ENCODE peak calls at places on chromosomes 13 and 19, in eight cellular contexts. X is GM23338, I is PC-3, T is neural progenitor cell, N is HFF-Myc, V is astrocyte of the cerebellum, R is pancreas, E is cardiac muscle cell. W is an unnamed sample.

GRCh38 chr13:97431365-97431764 is 2.6 kb upstream of the RAP2A start:
- DNase-seq in X (no peak), N (no peak), I (no peak), R (no peak), E (no peak), T (no peak), V (no peak), W (no peak)

GRCh38 chr19:54616840-54617560 is 13.3 kb upstream of the LILRB1 start:
- DNase-seq in R (no peak), T (no peak), I (no peak), N (no peak), E (no peak), X (no peak), V (no peak), W (no peak)

GRCh38 chr19:3642987-3643386 is 16.4 kb upstream of the CACTIN start:
- DNase-seq in I (no peak), R (no peak), E (no peak), N (no peak), X (peak), V (no peak), T (peak), W (no peak)

GRCh38 chr13:18959229-18959628 is 222.4 kb downstream of the TUBA3C start:
- DNase-seq in V (no peak), I (no peak), R (no peak), X (no peak), E (no peak), N (no peak), T (no peak), W (no peak)

GRCh38 chr13:94641432-94641941 is 39.8 kb downstream of the GPR180 start:
- DNase-seq in E (peak), R (no peak), T (no peak), I (peak), X (peak), V (peak), N (peak), W (peak)

GRCh38 chr19:48393559-48394330 is at the start of gene GRIN2D:
- DNase-seq in I (peak), X (peak), E (peak), T (peak), N (no peak), R (no peak), V (no peak), W (peak)

GRCh38 chr19:44718441-44719261 is 19.7 kb downstream of the CEACAM16 start:
- DNase-seq in N (peak), I (peak), X (peak), R (peak), T (peak), E (peak), V (no peak), W (no peak)

GRCh38 chr13:110129539-110130186 is 177.3 kb downstream of the COL4A1 start:
- DNase-seq in X (no peak), I (no peak), T (no peak), V (no peak), E (no peak), R (no peak), N (no peak), W (no peak)

GRCh38 chr13:42380420-42381164 is 108.6 kb downstream of the AKAP11 start:
- DNase-seq in X (no peak), N (no peak), I (no peak), E (no peak), V (no peak), R (no peak), T (no peak), W (no peak)

GRCh38 chr19:50820549-50821247 is 2.9 kb downstream of the KLK1 start:
- DNase-seq in R (peak), N (no peak), V (no peak), I (no peak), T (no peak), X (peak), E (no peak), W (no peak)

GRCh38 chr13:100230813-100231575 is 142.1 kb downstream of the PCCA start:
- DNase-seq in T (peak), V (no peak), I (no peak), E (no peak), R (no peak), N (no peak), X (no peak), W (no peak)

GRCh38 chr19:2998642-2999041 is 21.3 kb downstream of the TLE6 start:
- DNase-seq in X (no peak), R (no peak), T (no peak), V (no peak), I (no peak), N (no peak), E (no peak), W (no peak)

GRCh38 chr13:49904729-49905456 is 31.2 kb downstream of the SPRYD7 start:
- DNase-seq in X (no peak), V (no peak), I (no peak), N (no peak), R (no peak), E (no peak), T (no peak), W (no peak)

GRCh38 chr13:93771229-93771628 is 544.6 kb downstream of the GPC6 start:
- DNase-seq in E (no peak), V (peak), X (no peak), I (no peak), N (no peak), R (no peak), T (peak), W (no peak)

GRCh38 chr13:20401958-20402856 is 123.5 kb downstream of the CRYL1 start:
- DNase-seq in N (no peak), E (peak), R (no peak), I (peak), T (no peak), X (no peak), V (no peak), W (peak)

GRCh38 chr19:31351212-31352193 is 2.3 kb upstream of the TSHZ3 start:
- DNase-seq in V (no peak), E (peak), X (peak), N (no peak), T (peak), R (peak), I (peak), W (peak)

GRCh38 chr13:25281937-25282332 is 5.4 kb downstream of the MTMR6 start:
- DNase-seq in R (no peak), N (no peak), I (no peak), E (no peak), V (no peak), T (no peak), X (no peak), W (no peak)

GRCh38 chr13:26785845-26786630 is 25.5 kb upstream of the GPR12 start:
- DNase-seq in R (peak), X (peak), T (peak), I (no peak), V (no peak), N (peak), E (peak), W (no peak)

GRCh38 chr13:51262501-51263211 is 40.5 kb downstream of the FAM124A start:
- DNase-seq in T (peak), I (no peak), V (no peak), R (no peak), X (no peak), E (no peak), N (no peak), W (no peak)

GRCh38 chr13:50037788-50038187 is 22.5 kb downstream of the KCNRG start:
- DNase-seq in X (no peak), T (no peak), I (no peak), V (no peak), N (no peak), R (no peak), E (no peak), W (no peak)

GRCh38 chr19:45250832-45251451 is at the start of gene MARK4:
- DNase-seq in R (peak), X (peak), N (no peak), I (peak), V (no peak), T (peak), E (peak), W (peak)

GRCh38 chr13:31328549-31329229 is 128.9 kb downstream of the B3GLCT start:
- DNase-seq in I (peak), N (no peak), X (no peak), E (peak), V (no peak), R (no peak), T (no peak), W (no peak)

GRCh38 chr13:111156421-111156820 is 41.3 kb downstream of the ARHGEF7 start:
- DNase-seq in N (no peak), R (no peak), T (no peak), X (no peak), E (no peak), I (peak), V (no peak), W (no peak)

GRCh38 chr13:34913040-34913439 is 29.0 kb upstream of the NBEA start:
- DNase-seq in I (peak), E (peak), X (peak), R (no peak), V (no peak), N (no peak), T (peak), W (peak)

GRCh38 chr13:30312859-30313258 is 5.5 kb upstream of the KATNAL1 start:
- DNase-seq in V (peak), T (no peak), R (no peak), X (no peak), I (no peak), E (peak), N (no peak), W (no peak)

GRCh38 chr19:43476606-43477005 is 11.2 kb upstream of the LYPD3 start:
- DNase-seq in I (peak), N (peak), E (peak), T (no peak), V (peak), X (no peak), R (no peak), W (peak)

GRCh38 chr13:46369506-46370268 is 17.4 kb downstream of the RUBCNL start:
- DNase-seq in N (no peak), I (no peak), V (peak), T (no peak), X (no peak), R (no peak), E (peak), W (peak)

GRCh38 chr13:48448963-48449614 is 36.2 kb upstream of the LPAR6 start:
- DNase-seq in E (peak), I (peak), V (peak), X (no peak), N (no peak), T (no peak), R (no peak), W (peak)

GRCh38 chr13:94416454-94417080 is 62.9 kb downstream of the DCT start:
- DNase-seq in T (peak), V (no peak), E (peak), X (peak), R (no peak), I (peak), N (no peak), W (no peak)

GRCh38 chr13:80012281-80012680 is 328.6 kb downstream of the SPRY2 start:
- DNase-seq in E (peak), X (no peak), N (no peak), T (no peak), I (peak), V (no peak), R (no peak), W (no peak)

GRCh38 chr13:39565036-39565949 is 37.7 kb downstream of the LHFPL6 start:
- DNase-seq in T (peak), X (peak), I (peak), R (no peak), V (peak), E (peak), N (peak), W (peak)

GRCh38 chr13:63636231-63636993 is 2220.8 kb upstream of the PCDH20 start:
- DNase-seq in V (no peak), R (no peak), X (peak), E (no peak), I (peak), T (no peak), N (no peak), W (no peak)

GRCh38 chr13:99123101-99124045 is 77.3 kb upstream of the UBAC2 start:
- DNase-seq in I (no peak), V (no peak), T (no peak), E (peak), N (no peak), R (no peak), X (no peak), W (peak)

GRCh38 chr13:50071399-50071798 is 56.2 kb downstream of the KCNRG start:
- DNase-seq in V (no peak), I (no peak), R (no peak), T (no peak), X (no peak), E (no peak), N (no peak), W (no peak)

GRCh38 chr19:6047741-6048231 is 62.5 kb downstream of the RFX2 start:
- DNase-seq in X (peak), R (no peak), I (peak), N (no peak), V (no peak), T (peak), E (peak), W (peak)

GRCh38 chr19:16777811-16778210 is 51.4 kb upstream of the SIN3B start:
- DNase-seq in E (no peak), I (no peak), T (no peak), R (no peak), X (no peak), N (no peak), V (no peak), W (no peak)

GRCh38 chr19:16782719-16783118 is 46.5 kb upstream of the SIN3B start:
- DNase-seq in T (no peak), E (no peak), V (no peak), N (no peak), R (no peak), I (no peak), X (no peak), W (no peak)

GRCh38 chr19:16773939-16774338 is 54.3 kb downstream of the NWD1 start:
- DNase-seq in X (no peak), E (no peak), T (no peak), I (no peak), N (no peak), R (no peak), V (no peak), W (no peak)

GRCh38 chr19:16779539-16780163 is 49.5 kb upstream of the SIN3B start:
- DNase-seq in E (peak), N (no peak), V (no peak), R (no peak), T (no peak), I (no peak), X (no peak), W (no peak)

DNA sequence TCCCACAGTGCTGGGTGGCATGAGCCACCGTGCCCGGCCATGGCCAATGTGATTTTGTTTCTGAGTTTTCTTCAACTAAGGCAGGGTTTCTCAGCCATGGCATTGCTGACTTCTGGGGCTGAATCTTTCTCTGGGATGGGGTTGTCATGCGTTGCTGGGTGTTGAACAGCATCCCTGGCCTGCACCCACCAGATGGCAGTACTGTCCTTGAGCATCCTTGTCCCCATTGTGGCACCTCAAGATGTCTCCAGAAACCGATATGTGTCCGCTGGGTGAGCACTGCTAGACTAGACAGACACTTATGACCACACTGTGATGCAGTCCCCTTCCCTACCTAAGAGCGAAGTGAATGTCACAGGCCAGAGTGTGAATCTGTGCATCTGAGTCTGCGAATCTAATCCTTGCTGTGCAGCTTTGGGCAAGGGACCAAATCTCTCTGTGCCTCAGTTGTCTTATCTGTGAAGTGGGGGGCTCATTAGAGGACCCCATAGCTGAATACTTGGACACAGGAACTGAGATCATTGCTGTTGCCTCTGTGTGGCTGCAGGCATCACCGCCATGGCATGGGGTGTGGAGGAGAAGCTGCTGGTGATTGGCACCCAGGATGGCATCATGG is 50.3 kb upstream of the SIN3B start:
- DNase-seq in I (peak), X (peak), T (peak), N (peak), E (peak), V (peak), R (no peak), W (peak)
- TF ChIP-seq CTCF in I (peak), X (peak), T (peak), N (peak), E (peak), V (peak), R (no peak), W (peak)

GRCh38 chr19:17450264-17451075 is 2.0 kb upstream of the TMEM221 start:
- DNase-seq in T (no peak), X (no peak), I (peak), E (no peak), V (no peak), R (no peak), N (no peak), W (no peak)

GRCh38 chr19:17445526-17446165 is 2.8 kb downstream of the TMEM221 start:
- DNase-seq in X (no peak), E (no peak), T (no peak), V (no peak), N (no peak), I (no peak), R (no peak), W (no peak)

GRCh38 chr19:17447704-17448189 is 721 bp downstream of the TMEM221 start:
- DNase-seq in N (no peak), R (no peak), V (no peak), E (no peak), T (no peak), X (no peak), I (no peak), W (no peak)

GRCh38 chr19:17451820-17452219 is 3.4 kb upstream of the TMEM221 start:
- DNase-seq in T (no peak), X (no peak), V (no peak), R (no peak), N (no peak), E (no peak), I (no peak), W (no peak)

DNA sequence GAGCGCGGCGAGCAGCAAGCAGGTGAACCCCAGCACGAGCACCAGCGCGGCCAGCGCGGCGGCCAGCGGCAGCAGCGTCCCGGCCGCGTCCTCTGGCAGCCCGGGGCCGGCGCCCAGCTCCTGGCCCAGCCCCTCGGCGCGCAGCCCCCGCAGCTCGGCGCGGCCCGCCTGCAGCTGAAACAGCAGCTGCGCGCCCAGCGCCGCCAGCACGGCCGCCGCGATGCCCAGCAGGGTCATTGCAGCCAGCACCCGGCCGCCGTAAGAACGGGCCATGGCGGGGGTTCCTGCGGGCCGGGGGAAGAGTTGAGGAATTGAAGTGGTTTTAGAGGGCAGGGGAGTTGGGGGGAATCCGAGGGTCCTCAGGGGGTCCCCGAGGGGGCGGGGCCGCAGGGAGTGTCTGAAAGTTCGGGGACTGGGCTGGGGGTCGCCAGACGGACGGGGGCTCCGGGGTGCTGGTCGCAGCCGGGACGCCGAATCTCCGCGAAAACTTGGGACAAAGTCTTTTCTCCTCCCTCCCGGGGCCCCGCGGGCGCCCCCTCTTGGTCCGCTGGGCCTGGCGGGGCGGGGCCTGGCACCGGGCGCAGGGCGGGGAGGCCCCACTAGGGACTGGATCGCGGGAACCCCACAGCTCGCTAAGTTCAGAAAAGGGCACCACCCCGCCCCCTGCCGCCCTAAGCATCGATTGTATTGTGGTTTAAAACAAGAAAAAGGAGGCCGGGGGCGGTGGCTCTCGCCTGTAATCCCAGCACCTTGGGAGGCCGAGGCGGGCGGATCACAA is at the start of gene TMEM221:
- DNase-seq in E (peak), T (peak), R (peak), V (no peak), I (peak), X (peak), N (no peak), W (no peak)
- TF ChIP-seq CTCF in E (peak), T (peak), R (peak), V (peak), I (peak), X (peak), N (peak), W (peak)

DNA sequence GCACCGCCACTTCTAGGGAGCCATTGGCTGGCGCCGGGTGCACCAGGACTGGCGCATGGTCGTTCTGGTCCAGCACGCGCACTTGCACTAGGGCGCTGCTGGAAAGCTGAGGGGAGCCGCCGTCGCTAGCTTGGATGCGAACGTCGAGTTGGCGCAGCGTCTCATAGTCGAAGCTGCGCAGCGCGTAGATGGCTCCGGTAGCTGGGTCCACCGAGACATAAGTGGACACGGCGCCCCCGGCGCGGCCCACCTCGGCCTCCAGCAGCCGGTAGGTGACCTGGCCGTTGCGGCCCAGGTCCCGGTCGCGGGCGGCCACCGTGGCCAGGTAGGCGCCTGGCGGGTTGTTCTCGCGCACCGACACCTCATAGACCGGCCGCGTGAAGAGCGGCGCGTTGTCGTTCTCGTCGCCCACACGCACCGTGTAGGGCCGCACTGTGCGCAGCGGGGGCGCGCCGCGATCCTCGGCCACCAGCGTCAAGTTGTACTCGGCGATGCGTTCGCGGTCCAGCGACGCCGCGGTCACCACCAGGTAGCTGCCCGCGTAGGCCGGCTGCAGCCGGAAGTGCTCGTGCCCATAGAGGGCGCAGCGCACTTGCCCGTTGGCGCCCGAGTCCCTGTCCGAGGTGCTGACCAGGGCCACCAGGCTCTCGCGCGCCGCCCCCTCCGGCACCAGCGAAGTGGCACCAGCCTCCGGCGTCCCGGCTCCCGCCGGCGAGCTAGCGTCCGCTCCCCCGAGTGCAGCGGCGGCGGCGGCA is 1.7 kb downstream of the PCDH8 start:
- DNase-seq in R (peak), I (no peak), T (peak), N (no peak), E (peak), V (no peak), X (peak), W (no peak)
- TF ChIP-seq CTCF in R (peak), I (no peak), T (peak), N (peak), E (peak), V (peak), X (peak), W (no peak)

DNA sequence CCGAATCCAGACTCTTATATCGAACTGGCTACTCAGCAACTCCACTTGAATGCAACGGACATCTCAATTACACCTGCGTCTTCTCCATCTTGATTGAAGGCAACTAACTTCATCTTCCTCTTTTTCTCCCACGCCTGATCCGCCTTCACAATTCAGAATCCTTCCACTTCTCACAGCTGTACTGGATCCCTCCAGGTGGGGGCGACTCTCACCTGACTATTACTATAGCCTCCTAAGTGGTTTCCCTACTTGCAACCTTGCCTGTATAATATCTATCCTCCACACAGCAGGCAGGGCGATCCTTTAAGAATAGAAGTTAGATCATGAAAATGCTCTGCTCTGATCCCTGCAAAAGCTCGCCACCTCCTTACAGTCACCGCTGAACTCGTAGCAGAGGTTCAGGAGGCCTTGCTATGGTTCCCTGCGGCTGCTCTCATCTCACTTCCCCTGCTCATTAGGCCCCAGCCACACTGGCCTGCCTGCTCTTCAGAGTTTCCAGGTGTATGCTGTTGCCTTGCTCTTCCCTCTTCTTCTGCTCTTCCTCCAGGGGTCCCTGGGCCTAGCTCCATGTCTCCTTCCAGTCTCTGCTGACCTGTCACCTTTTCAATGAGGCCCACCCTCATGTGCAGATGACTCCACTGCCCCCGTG is 31.9 kb downstream of the RFXAP start:
- DNase-seq in R (no peak), T (peak), V (no peak), X (peak), I (no peak), E (peak), N (no peak), W (no peak)
- TF ChIP-seq CTCF in R (no peak), T (peak), V (peak), X (peak), I (peak), E (peak), N (peak), W (peak)

W was measured in HFFc6.